ENCODE peak calls at places on chromosomes 6 and 20, in seven cellular contexts. One of them, this sample, is unnamed.

GRCh38 chr20:48875914-48876240 is 45.6 kb upstream of the ARFGEF2 start:
- DNase-seq in fibroblast of lung: peak; percentile 5
- DNase-seq in neural progenitor cell: no peak
- DNase-seq in BJ: no peak
- DNase-seq in neuronal stem cell: no peak
- DNase-seq in AG09309: no peak
- DNase-seq in dorsolateral prefrontal cortex: no peak
- DNase-seq in this sample: no peak

GRCh38 chr20:36051318-36052116 is 83.1 kb downstream of the CNBD2 start:
- DNase-seq in fibroblast of lung: no peak
- DNase-seq in neural progenitor cell: no peak
- DNase-seq in BJ: no peak
- DNase-seq in neuronal stem cell: no peak
- DNase-seq in AG09309: no peak
- DNase-seq in dorsolateral prefrontal cortex: no peak
- DNase-seq in this sample: no peak

GRCh38 chr20:36786246-36786645 is 12.7 kb upstream of the DSN1 start:
- DNase-seq in fibroblast of lung: no peak
- DNase-seq in neural progenitor cell: no peak
- DNase-seq in BJ: no peak
- DNase-seq in neuronal stem cell: no peak
- DNase-seq in AG09309: no peak
- DNase-seq in dorsolateral prefrontal cortex: no peak
- DNase-seq in this sample: no peak

GRCh38 chr6:56491606-56492328 is 150.9 kb downstream of the DST start:
- DNase-seq in fibroblast of lung: peak; percentile 34
- DNase-seq in neural progenitor cell: no peak
- DNase-seq in BJ: no peak
- DNase-seq in neuronal stem cell: no peak
- DNase-seq in AG09309: no peak
- DNase-seq in dorsolateral prefrontal cortex: no peak
- DNase-seq in this sample: peak; percentile 32

GRCh38 chr6:14354919-14355572 is 237.5 kb downstream of the CD83 start:
- DNase-seq in fibroblast of lung: peak; percentile 94
- DNase-seq in neural progenitor cell: no peak
- DNase-seq in BJ: peak; percentile 76
- DNase-seq in neuronal stem cell: no peak
- DNase-seq in AG09309: peak; percentile 73
- DNase-seq in dorsolateral prefrontal cortex: peak; percentile 43
- DNase-seq in this sample: peak; percentile 91

GRCh38 chr6:21885532-21886089 is 292.1 kb downstream of the SOX4 start:
- DNase-seq in fibroblast of lung: peak; percentile 97
- DNase-seq in neural progenitor cell: peak; percentile 45
- DNase-seq in BJ: peak; percentile 73
- DNase-seq in neuronal stem cell: no peak
- DNase-seq in AG09309: peak; percentile 85
- DNase-seq in dorsolateral prefrontal cortex: peak; percentile 49
- DNase-seq in this sample: peak; percentile 88

GRCh38 chr20:8305449-8305978 is 173.4 kb downstream of the PLCB1 start:
- DNase-seq in fibroblast of lung: peak; percentile 11
- DNase-seq in neural progenitor cell: peak; percentile 75
- DNase-seq in BJ: no peak
- DNase-seq in neuronal stem cell: peak; percentile 53
- DNase-seq in AG09309: no peak
- DNase-seq in dorsolateral prefrontal cortex: no peak
- DNase-seq in this sample: peak; percentile 20

GRCh38 chr6:154446984-154447383 is 63.5 kb downstream of the CNKSR3 start:
- DNase-seq in fibroblast of lung: no peak
- DNase-seq in neural progenitor cell: no peak
- DNase-seq in BJ: no peak
- DNase-seq in neuronal stem cell: no peak
- DNase-seq in AG09309: no peak
- DNase-seq in dorsolateral prefrontal cortex: no peak
- DNase-seq in this sample: no peak

GRCh38 chr20:11205769-11206362 is 532.1 kb upstream of the JAG1 start:
- DNase-seq in fibroblast of lung: no peak
- DNase-seq in neural progenitor cell: no peak
- DNase-seq in BJ: no peak
- DNase-seq in neuronal stem cell: no peak
- DNase-seq in AG09309: no peak
- DNase-seq in dorsolateral prefrontal cortex: no peak
- DNase-seq in this sample: no peak

GRCh38 chr6:22141271-22141745 is 155.5 kb downstream of the PRL start:
- DNase-seq in fibroblast of lung: peak; percentile 78
- DNase-seq in neural progenitor cell: no peak
- DNase-seq in BJ: no peak
- DNase-seq in neuronal stem cell: no peak
- DNase-seq in AG09309: no peak
- DNase-seq in dorsolateral prefrontal cortex: no peak
- DNase-seq in this sample: peak; percentile 55

GRCh38 chr6:129351807-129352206 is 358.2 kb downstream of the ARHGAP18 start:
- DNase-seq in fibroblast of lung: no peak
- DNase-seq in neural progenitor cell: no peak
- DNase-seq in BJ: no peak
- DNase-seq in neuronal stem cell: no peak
- DNase-seq in AG09309: no peak
- DNase-seq in dorsolateral prefrontal cortex: no peak
- DNase-seq in this sample: no peak

GRCh38 chr20:63980806-63981728 is at the start of gene PRPF6:
- DNase-seq in fibroblast of lung: peak; percentile 93
- DNase-seq in neural progenitor cell: peak; percentile 99
- DNase-seq in BJ: peak; percentile 60
- DNase-seq in neuronal stem cell: peak; percentile 92
- DNase-seq in AG09309: peak; percentile 63
- DNase-seq in dorsolateral prefrontal cortex: peak; percentile 96
- DNase-seq in this sample: peak; percentile 93

GRCh38 chr6:1481326-1481725 is 92.0 kb downstream of the FOXF2 start:
- DNase-seq in fibroblast of lung: peak; percentile 87
- DNase-seq in neural progenitor cell: no peak
- DNase-seq in BJ: peak; percentile 71
- DNase-seq in neuronal stem cell: no peak
- DNase-seq in AG09309: peak; percentile 82
- DNase-seq in dorsolateral prefrontal cortex: no peak
- DNase-seq in this sample: peak; percentile 71

GRCh38 chr6:96626749-96627353 is 63.9 kb downstream of the FHL5 start:
- DNase-seq in fibroblast of lung: peak; percentile 22
- DNase-seq in neural progenitor cell: peak; percentile 28
- DNase-seq in BJ: peak; percentile 3
- DNase-seq in neuronal stem cell: no peak
- DNase-seq in AG09309: peak; percentile 4
- DNase-seq in dorsolateral prefrontal cortex: no peak
- DNase-seq in this sample: peak; percentile 36

GRCh38 chr6:92777146-92777740 is 642.1 kb downstream of the EPHA7 start:
- DNase-seq in fibroblast of lung: peak; percentile 36
- DNase-seq in neural progenitor cell: peak; percentile 50
- DNase-seq in BJ: no peak
- DNase-seq in neuronal stem cell: peak; percentile 12
- DNase-seq in AG09309: no peak
- DNase-seq in dorsolateral prefrontal cortex: no peak
- DNase-seq in this sample: peak; percentile 53

GRCh38 chr6:98142839-98143238 is 691.5 kb upstream of the POU3F2 start:
- DNase-seq in fibroblast of lung: no peak
- DNase-seq in neural progenitor cell: peak; percentile 11
- DNase-seq in BJ: no peak
- DNase-seq in neuronal stem cell: no peak
- DNase-seq in AG09309: no peak
- DNase-seq in dorsolateral prefrontal cortex: no peak
- DNase-seq in this sample: no peak

GRCh38 chr20:38372830-38373229 is 26.5 kb downstream of the LBP start:
- DNase-seq in fibroblast of lung: no peak
- DNase-seq in neural progenitor cell: no peak
- DNase-seq in BJ: no peak
- DNase-seq in neuronal stem cell: no peak
- DNase-seq in AG09309: no peak
- DNase-seq in dorsolateral prefrontal cortex: no peak
- DNase-seq in this sample: no peak

GRCh38 chr20:38373231-38373867 is 27.1 kb downstream of the LBP start:
- DNase-seq in fibroblast of lung: no peak
- DNase-seq in neural progenitor cell: no peak
- DNase-seq in BJ: no peak
- DNase-seq in neuronal stem cell: no peak
- DNase-seq in AG09309: no peak
- DNase-seq in dorsolateral prefrontal cortex: no peak
- DNase-seq in this sample: no peak

GRCh38 chr20:38373898-38374297 is 27.6 kb downstream of the LBP start:
- DNase-seq in fibroblast of lung: no peak
- DNase-seq in neural progenitor cell: no peak
- DNase-seq in BJ: no peak
- DNase-seq in neuronal stem cell: no peak
- DNase-seq in AG09309: no peak
- DNase-seq in dorsolateral prefrontal cortex: no peak
- DNase-seq in this sample: no peak

DNA sequence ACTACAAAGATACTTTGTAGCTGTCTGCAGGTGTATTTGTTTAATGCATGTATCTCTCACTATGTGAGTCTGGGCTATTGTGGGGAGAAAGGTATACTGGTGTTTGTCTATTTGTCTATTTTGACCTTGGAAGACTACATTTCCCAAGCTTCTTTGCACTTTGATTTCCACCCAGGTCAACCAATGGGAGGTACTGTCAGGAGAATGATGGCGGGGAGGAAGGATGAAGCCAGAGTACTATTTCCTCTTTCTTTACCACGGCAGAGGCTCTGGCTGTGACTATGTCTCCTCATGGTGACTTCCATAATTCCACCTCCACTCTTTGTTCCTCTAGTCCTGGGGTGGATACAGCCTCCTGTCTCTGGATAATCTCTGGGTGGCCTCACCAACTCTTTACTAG is 23.1 kb downstream of the LBP start:
- DNase-seq in fibroblast of lung: no peak
- DNase-seq in neural progenitor cell: peak; percentile 21
- DNase-seq in BJ: no peak
- DNase-seq in neuronal stem cell: no peak
- DNase-seq in AG09309: no peak
- DNase-seq in dorsolateral prefrontal cortex: no peak
- DNase-seq in this sample: no peak
- H3K4me3 ChIP-seq in fibroblast of lung: no peak overlapping the region
- H3K4me3 ChIP-seq in neural progenitor cell: no peak overlapping the region
- H3K4me3 ChIP-seq in BJ: no peak overlapping the region
- H3K4me3 ChIP-seq in neuronal stem cell: no peak overlapping the region
- H3K4me3 ChIP-seq in AG09309: no peak overlapping the region
- H3K4me3 ChIP-seq in dorsolateral prefrontal cortex: no peak overlapping the region
- H3K4me3 ChIP-seq in this sample: no peak overlapping the region

GRCh38 chr20:50267041-50267865 is 76.6 kb downstream of the CEBPB start:
- DNase-seq in fibroblast of lung: peak; percentile 57
- DNase-seq in neural progenitor cell: peak; percentile 47
- DNase-seq in BJ: no peak
- DNase-seq in neuronal stem cell: no peak
- DNase-seq in AG09309: no peak
- DNase-seq in dorsolateral prefrontal cortex: no peak
- DNase-seq in this sample: no peak

GRCh38 chr20:50269111-50270033 is 78.7 kb downstream of the CEBPB start:
- DNase-seq in fibroblast of lung: no peak
- DNase-seq in neural progenitor cell: no peak
- DNase-seq in BJ: no peak
- DNase-seq in neuronal stem cell: no peak
- DNase-seq in AG09309: no peak
- DNase-seq in dorsolateral prefrontal cortex: no peak
- DNase-seq in this sample: no peak

GRCh38 chr20:50266293-50267040 is 75.8 kb downstream of the CEBPB start:
- DNase-seq in fibroblast of lung: no peak
- DNase-seq in neural progenitor cell: no peak
- DNase-seq in BJ: no peak
- DNase-seq in neuronal stem cell: no peak
- DNase-seq in AG09309: no peak
- DNase-seq in dorsolateral prefrontal cortex: no peak
- DNase-seq in this sample: no peak

GRCh38 chr20:50270034-50270395 is 79.4 kb downstream of the CEBPB start:
- DNase-seq in fibroblast of lung: no peak
- DNase-seq in neural progenitor cell: no peak
- DNase-seq in BJ: no peak
- DNase-seq in neuronal stem cell: no peak
- DNase-seq in AG09309: no peak
- DNase-seq in dorsolateral prefrontal cortex: no peak
- DNase-seq in this sample: no peak

DNA sequence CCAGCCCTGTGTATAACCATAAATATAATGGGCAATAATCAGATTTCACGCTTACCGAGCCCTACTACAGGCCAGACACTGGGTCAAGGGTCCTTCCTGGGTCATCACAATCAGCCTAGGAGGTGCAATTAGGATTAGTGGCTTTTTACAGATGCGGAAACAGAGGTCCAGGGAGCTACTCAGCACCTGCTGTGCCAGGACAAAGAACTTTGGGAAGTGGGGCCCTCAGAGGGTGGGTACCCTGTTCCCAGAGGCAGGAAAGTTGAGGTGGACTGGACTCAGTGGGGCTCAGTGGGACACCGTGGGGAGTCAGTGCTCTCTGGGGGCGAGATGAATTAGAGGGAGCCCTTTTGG is 77.2 kb downstream of the CEBPB start:
- DNase-seq in fibroblast of lung: no peak
- DNase-seq in neural progenitor cell: peak; percentile 50
- DNase-seq in BJ: no peak
- DNase-seq in neuronal stem cell: no peak
- DNase-seq in AG09309: no peak
- DNase-seq in dorsolateral prefrontal cortex: no peak
- DNase-seq in this sample: no peak
- H3K4me3 ChIP-seq in fibroblast of lung: no peak overlapping the region
- H3K4me3 ChIP-seq in neural progenitor cell: no peak overlapping the region
- H3K4me3 ChIP-seq in BJ: no peak overlapping the region
- H3K4me3 ChIP-seq in neuronal stem cell: no peak overlapping the region
- H3K4me3 ChIP-seq in AG09309: no peak overlapping the region
- H3K4me3 ChIP-seq in dorsolateral prefrontal cortex: no peak overlapping the region
- H3K4me3 ChIP-seq in this sample: no peak overlapping the region

GRCh38 chr20:54585222-54585621 is 109.8 kb downstream of the DOK5 start:
- DNase-seq in fibroblast of lung: no peak
- DNase-seq in neural progenitor cell: no peak
- DNase-seq in BJ: no peak
- DNase-seq in neuronal stem cell: no peak
- DNase-seq in AG09309: no peak
- DNase-seq in dorsolateral prefrontal cortex: no peak
- DNase-seq in this sample: no peak
- H3K4me3 ChIP-seq in fibroblast of lung: no peak overlapping the region
- H3K4me3 ChIP-seq in neural progenitor cell: no peak overlapping the region
- H3K4me3 ChIP-seq in BJ: no peak overlapping the region
- H3K4me3 ChIP-seq in neuronal stem cell: no peak overlapping the region
- H3K4me3 ChIP-seq in AG09309: no peak overlapping the region
- H3K4me3 ChIP-seq in dorsolateral prefrontal cortex: no peak overlapping the region
- H3K4me3 ChIP-seq in this sample: no peak overlapping the region

DNA sequence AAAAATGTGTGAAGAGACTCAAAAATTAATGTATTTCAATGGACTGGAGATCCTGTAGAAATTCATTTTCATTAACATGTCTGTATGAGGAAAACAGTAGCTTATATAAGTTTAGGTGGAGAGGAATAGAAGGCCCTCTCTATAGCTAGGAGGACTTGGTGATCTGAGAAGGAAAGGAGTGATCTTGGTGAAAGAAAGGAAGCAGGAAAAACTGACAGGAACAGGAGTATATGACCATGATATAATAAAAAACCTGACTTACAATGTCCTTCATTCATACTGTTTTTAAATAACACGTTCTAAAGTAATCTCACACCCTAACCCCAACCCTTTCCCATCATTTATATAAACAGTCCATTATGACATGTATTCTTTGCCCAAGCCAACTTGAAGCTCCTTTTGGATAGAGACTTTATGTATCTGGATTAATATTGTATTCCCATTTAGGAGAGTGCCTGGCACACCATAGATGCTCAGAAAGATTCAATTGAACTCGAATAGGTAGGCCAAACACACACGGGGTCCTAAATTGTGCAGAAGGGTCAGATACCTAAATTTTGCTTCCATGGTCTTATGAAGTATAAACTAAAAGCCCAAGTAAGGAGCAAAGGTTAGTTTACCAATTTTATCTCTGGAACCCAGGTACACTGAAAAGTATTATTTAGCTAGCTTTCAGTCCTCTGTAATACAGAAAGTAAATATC is 76.0 kb downstream of the OR2B2 start:
- DNase-seq in fibroblast of lung: no peak
- DNase-seq in neural progenitor cell: no peak
- DNase-seq in BJ: no peak
- DNase-seq in neuronal stem cell: no peak
- DNase-seq in AG09309: no peak
- DNase-seq in dorsolateral prefrontal cortex: no peak
- DNase-seq in this sample: no peak
- H3K4me3 ChIP-seq in fibroblast of lung: peak overlapping the region; percentile 83
- H3K4me3 ChIP-seq in neural progenitor cell: peak overlapping the region; percentile 81
- H3K4me3 ChIP-seq in BJ: peak overlapping the region; percentile 60
- H3K4me3 ChIP-seq in neuronal stem cell: peak overlapping the region; percentile 83
- H3K4me3 ChIP-seq in AG09309: peak overlapping the region; percentile 80
- H3K4me3 ChIP-seq in dorsolateral prefrontal cortex: peak overlapping the region; percentile 74
- H3K4me3 ChIP-seq in this sample: peak overlapping the region; percentile 83

This sample was measured in astrocyte of the spinal cord.